ENCODE peak calls at places on chromosome 14, in seven cellular contexts. V, L, M, H, Z, A and Q are unnamed samples.

GRCh38 chr14:26597136-26598080 is at the start of gene NOVA1:
- DNase-seq in H (peak), Z (no peak), V (no peak), M (peak), A (no peak), L (no peak), Q (no peak)

GRCh38 chr14:36661506-36662257 is at the start of gene PAX9:
- DNase-seq in Z (peak), L (peak), M (peak), V (peak), H (peak), A (peak), Q (peak)

GRCh38 chr14:61837336-61838229 is 75.4 kb downstream of the SNAPC1 start:
- DNase-seq in Z (peak), V (peak), H (peak), A (peak), M (peak), L (peak), Q (peak)

GRCh38 chr14:105168979-105169507 is 467 bp upstream of the JAG2 start:
- DNase-seq in Z (no peak), V (no peak), L (peak), M (peak), A (no peak), H (peak), Q (peak)

GRCh38 chr14:103129301-103130016 is 6.2 kb downstream of the TNFAIP2 start:
- DNase-seq in A (no peak), Z (no peak), M (peak), H (no peak), V (no peak), L (no peak), Q (no peak)

GRCh38 chr14:94056579-94057308 is 24.3 kb downstream of the DDX24 start:
- DNase-seq in M (no peak), L (no peak), Z (no peak), A (peak), H (no peak), V (no peak), Q (no peak)

GRCh38 chr14:105124837-105125222 is 43.7 kb downstream of the JAG2 start:
- DNase-seq in M (no peak), L (no peak), A (no peak), H (no peak), Z (no peak), V (no peak), Q (no peak)

GRCh38 chr14:87522575-87522974 is 470.4 kb downstream of the GALC start:
- DNase-seq in M (no peak), H (peak), V (no peak), L (no peak), Z (no peak), A (no peak), Q (no peak)

GRCh38 chr14:36618641-36619040 is 36.2 kb upstream of the NKX2-8 start:
- DNase-seq in V (no peak), A (no peak), Z (no peak), L (no peak), H (no peak), M (no peak), Q (no peak)

GRCh38 chr14:70080081-70080480 is 108.7 kb downstream of the SLC8A3 start:
- DNase-seq in L (no peak), M (no peak), Z (no peak), A (no peak), H (no peak), V (no peak), Q (no peak)

GRCh38 chr14:60188115-60188514 is 22.9 kb upstream of the DHRS7 start:
- DNase-seq in M (no peak), L (no peak), A (no peak), H (no peak), V (no peak), Z (no peak), Q (no peak)

GRCh38 chr14:61662437-61663311 is 32.6 kb upstream of the HIF1A start:
- DNase-seq in H (no peak), M (peak), Z (peak), V (peak), A (peak), L (peak), Q (peak)

GRCh38 chr14:63551338-63551737 is 8.2 kb upstream of the PPP2R5E start:
- DNase-seq in Z (no peak), H (no peak), M (no peak), A (no peak), L (no peak), V (no peak), Q (no peak)

GRCh38 chr14:94541234-94541975 is 19.8 kb upstream of the SERPINA4 start:
- DNase-seq in A (no peak), L (no peak), Z (no peak), H (no peak), M (no peak), V (no peak), Q (no peak)

GRCh38 chr14:103123634-103124500 is 606 bp downstream of the TNFAIP2 start:
- DNase-seq in Z (no peak), M (no peak), L (no peak), V (no peak), H (peak), A (no peak), Q (peak)

GRCh38 chr14:65976771-65977170 is 509.4 kb upstream of the CCDC196 start:
- DNase-seq in V (no peak), H (no peak), M (no peak), L (no peak), A (no peak), Z (no peak), Q (no peak)

GRCh38 chr14:25095784-25096390 is 45.9 kb upstream of the STXBP6 start:
- DNase-seq in V (no peak), H (no peak), A (no peak), L (no peak), M (no peak), Z (no peak), Q (no peak)

GRCh38 chr14:61257469-61258057 is 23.6 kb downstream of the TMEM30B start:
- DNase-seq in H (no peak), A (no peak), L (no peak), M (no peak), V (no peak), Z (no peak), Q (no peak)

GRCh38 chr14:50023671-50024490 is 92.5 kb downstream of the VCPKMT start:
- DNase-seq in H (no peak), L (no peak), Z (no peak), A (no peak), V (no peak), M (no peak), Q (no peak)

GRCh38 chr14:65627315-65627714 is 214.8 kb downstream of the FUT8 start:
- DNase-seq in V (no peak), Z (no peak), H (no peak), A (no peak), M (no peak), L (no peak), Q (no peak)

GRCh38 chr14:92458959-92459478 is 54.6 kb upstream of the RIN3 start:
- DNase-seq in L (no peak), H (no peak), A (no peak), V (no peak), M (no peak), Z (no peak), Q (no peak)

GRCh38 chr14:26594756-26595545 is 2.9 kb downstream of the NOVA1 start:
- DNase-seq in A (no peak), V (no peak), L (no peak), Z (no peak), H (no peak), M (no peak), Q (no peak)

GRCh38 chr14:75418779-75419768 is 8.7 kb upstream of the JDP2 start:
- DNase-seq in A (peak), Z (no peak), L (peak), M (no peak), V (peak), H (peak), Q (peak)
- TF ChIP-seq JUND in A (no peak), Z (no peak), L (peak), M (no peak), V (no peak), H (peak), Q (no peak)

DNA sequence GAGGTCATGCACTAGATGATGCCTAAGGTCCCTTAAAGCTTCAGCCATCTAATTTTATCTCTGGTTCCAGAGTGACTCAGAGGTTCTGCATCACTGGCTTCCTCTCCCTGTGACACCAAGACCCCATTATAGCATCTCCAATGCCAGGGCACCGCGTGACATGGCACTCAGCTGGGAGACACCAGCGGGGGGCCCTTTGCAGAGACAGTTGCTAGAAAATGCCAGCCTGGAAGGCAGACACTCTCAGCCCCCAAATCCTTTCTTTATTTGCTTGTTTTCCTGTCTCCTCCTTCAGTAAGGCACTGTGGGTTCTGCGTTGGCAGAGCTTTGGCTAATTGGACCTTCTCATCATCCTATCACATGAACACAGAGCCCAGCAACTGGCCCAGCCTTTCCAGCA is 123.5 kb upstream of the VRK1 start:
- DNase-seq in V (no peak), H (peak), L (no peak), M (no peak), Z (no peak), A (no peak), Q (no peak)
- TF ChIP-seq JUND in V (no peak), H (no peak), L (no peak), M (no peak), Z (no peak), A (no peak), Q (no peak)

GRCh38 chr14:67949771-67950170 is 130.2 kb downstream of the RAD51B start:
- DNase-seq in V (no peak), Z (no peak), L (no peak), H (no peak), M (no peak), A (no peak), Q (no peak)
- TF ChIP-seq JUND in V (no peak), Z (no peak), L (no peak), H (no peak), M (no peak), A (no peak), Q (no peak)

GRCh38 chr14:34331728-34332623 is 130.1 kb downstream of the SPTSSA start:
- DNase-seq in V (peak), M (peak), H (peak), L (peak), A (peak), Z (peak), Q (peak)
- TF ChIP-seq JUND in V (peak), M (no peak), H (no peak), L (no peak), A (no peak), Z (peak), Q (no peak)

DNA sequence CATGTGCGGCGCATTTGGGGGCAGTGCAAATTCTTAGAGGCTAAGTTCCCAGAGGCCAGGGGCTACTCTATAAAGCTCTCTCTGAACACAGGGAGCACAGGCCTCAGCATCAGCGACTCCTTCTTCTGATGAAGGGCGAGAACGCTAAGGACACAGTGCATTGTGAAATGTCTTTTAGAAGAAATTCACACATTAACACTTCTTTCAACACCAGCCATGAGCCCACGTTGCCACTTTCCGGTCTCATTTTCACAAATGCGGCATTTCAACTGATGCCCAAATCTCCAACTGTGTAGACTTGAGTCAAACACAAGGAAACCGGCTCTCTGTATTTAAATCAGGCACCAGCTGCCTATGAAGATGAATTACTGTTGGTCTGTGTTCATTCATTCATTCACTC is 162.0 kb downstream of the FOXN3 start:
- DNase-seq in L (no peak), A (no peak), H (no peak), M (no peak), Z (no peak), V (no peak), Q (no peak)
- TF ChIP-seq JUND in L (no peak), A (no peak), H (no peak), M (no peak), Z (no peak), V (no peak), Q (no peak)

DNA sequence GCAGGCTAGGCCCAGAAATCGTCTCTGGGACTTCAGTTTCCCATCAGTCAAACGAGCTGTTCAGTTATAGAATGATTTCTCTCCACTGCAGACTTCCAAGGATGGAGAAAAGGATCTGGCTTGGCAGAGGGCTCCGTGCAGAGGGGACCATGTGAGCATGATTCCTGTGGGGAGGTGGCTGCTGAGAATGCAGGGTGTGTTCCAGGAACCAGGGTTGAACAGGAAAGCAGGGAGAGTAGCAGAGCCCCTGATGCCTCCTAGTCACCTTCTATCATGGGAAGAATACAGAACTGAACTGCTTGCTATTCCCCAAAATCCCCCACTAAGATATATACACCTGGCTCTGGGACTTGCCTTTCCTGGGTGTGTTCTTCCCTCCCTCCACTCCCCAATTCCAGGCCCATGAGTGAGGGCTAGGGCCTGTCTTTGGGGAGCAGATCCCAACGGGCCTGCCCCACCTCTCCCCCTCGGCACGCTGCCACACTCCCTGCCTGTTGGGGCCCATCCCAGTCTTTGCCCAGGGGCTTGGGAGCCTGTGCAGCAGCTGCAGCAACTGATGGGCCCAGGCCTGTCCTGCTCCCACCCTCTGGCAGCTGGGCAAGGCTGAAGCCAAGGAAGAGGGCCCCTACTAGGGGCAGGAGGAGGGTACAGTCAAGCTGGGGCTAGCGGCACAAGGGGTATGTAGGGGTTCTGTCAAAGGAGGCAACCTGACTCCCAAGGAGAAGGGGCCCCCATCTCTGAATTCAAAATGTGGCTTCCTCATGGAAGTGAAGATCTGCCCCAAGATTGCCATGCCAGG is 3.3 kb downstream of the AJUBA start:
- DNase-seq in H (no peak), V (no peak), A (no peak), L (no peak), Z (no peak), M (no peak), Q (no peak)
- TF ChIP-seq JUND in H (no peak), V (no peak), A (no peak), L (no peak), Z (no peak), M (no peak), Q (no peak)

GRCh38 chr14:68824517-68825347 is 31.9 kb upstream of the ZFP36L1 start:
- DNase-seq in A (no peak), M (peak), V (peak), H (peak), L (peak), Z (peak), Q (peak)
- TF ChIP-seq JUND in A (no peak), M (no peak), V (no peak), H (peak), L (peak), Z (no peak), Q (no peak)

GRCh38 chr14:101480022-101480746 is 81.1 kb upstream of the DIO3 start:
- DNase-seq in M (no peak), L (no peak), Z (no peak), A (no peak), H (no peak), V (no peak), Q (peak)
- TF ChIP-seq JUND in M (no peak), L (no peak), Z (no peak), A (no peak), H (no peak), V (no peak), Q (no peak)

GRCh38 chr14:97709552-97709951 is 912.4 kb downstream of the VRK1 start:
- DNase-seq in L (no peak), H (no peak), V (no peak), M (no peak), A (no peak), Z (no peak), Q (no peak)
- TF ChIP-seq JUND in L (no peak), H (no peak), V (no peak), M (no peak), A (no peak), Z (no peak), Q (no peak)

GRCh38 chr14:99531221-99532096 is 50.2 kb downstream of the CCNK start:
- DNase-seq in A (no peak), M (no peak), V (no peak), Z (no peak), L (no peak), H (no peak), Q (no peak)
- TF ChIP-seq JUND in A (no peak), M (no peak), V (no peak), Z (no peak), L (no peak), H (no peak), Q (no peak)